ENCODE peak calls at places on chromosome 20, in five cellular contexts. J, R, W, A and T are unnamed samples.

GRCh38 chr20:62386383-62387218 is at the start of gene RPS21:
- DNase-seq in J (peak), R (peak), W (peak), A (peak), T (peak)

GRCh38 chr20:47320990-47321805 is 35.3 kb downstream of the ZMYND8 start:
- DNase-seq in J (peak), R (no peak), W (no peak), A (no peak), T (no peak)

GRCh38 chr20:57210054-57210910 is 56.2 kb downstream of the BMP7 start:
- DNase-seq in J (no peak), R (no peak), W (no peak), A (no peak), T (no peak)

GRCh38 chr20:38405132-38405531 is 30.0 kb downstream of the SNHG17 start:
- DNase-seq in J (no peak), R (no peak), W (no peak), A (no peak), T (no peak)

GRCh38 chr20:10798811-10799210 is 125.0 kb upstream of the JAG1 start:
- DNase-seq in J (no peak), R (no peak), W (no peak), A (no peak), T (no peak)

GRCh38 chr20:34921436-34921835 is 34.2 kb downstream of the GSS start:
- DNase-seq in J (no peak), R (no peak), W (no peak), A (no peak), T (no peak)

GRCh38 chr20:5488823-5489222 is 172.1 kb upstream of the PROKR2 start:
- DNase-seq in J (no peak), R (no peak), W (no peak), A (no peak), T (no peak)

GRCh38 chr20:10448270-10449156 is 13.4 kb downstream of the SLX4IP start:
- DNase-seq in J (no peak), R (no peak), W (no peak), A (no peak), T (no peak)

GRCh38 chr20:49685161-49685601 is 28.5 kb downstream of the B4GALT5 start:
- DNase-seq in J (no peak), R (no peak), W (no peak), A (no peak), T (no peak)

GRCh38 chr20:51350941-51351631 is 191.4 kb downstream of the NFATC2 start:
- DNase-seq in J (no peak), R (no peak), W (no peak), A (peak), T (peak)

GRCh38 chr20:4880051-4880450 is 121.3 kb downstream of the SLC23A2 start:
- DNase-seq in J (no peak), R (no peak), W (no peak), A (no peak), T (no peak)

GRCh38 chr20:44396369-44396768 is 40.9 kb downstream of the HNF4A start:
- DNase-seq in J (no peak), R (no peak), W (no peak), A (no peak), T (no peak)

GRCh38 chr20:4925842-4926530 is 75.3 kb downstream of the SLC23A2 start:
- DNase-seq in J (no peak), R (no peak), W (no peak), A (no peak), T (peak)

GRCh38 chr20:31711416-31712111 is 11.1 kb downstream of the BCL2L1 start:
- DNase-seq in J (no peak), R (no peak), W (no peak), A (no peak), T (no peak)
- H3K4me3 ChIP-seq in J (peak), R (no peak), W (no peak), A (no peak), T (no peak)

GRCh38 chr20:2771631-2772080 is 28.8 kb downstream of the CPXM1 start:
- DNase-seq in J (peak), R (no peak), W (no peak), A (no peak), T (no peak)
- TF ChIP-seq CTCF in J (peak), R (no peak), W (peak), A (no peak), T (no peak)

GRCh38 chr20:16732506-16733152 is 2.8 kb downstream of the SNRPB2 start:
- DNase-seq in J (no peak), R (no peak), W (no peak), A (no peak), T (peak)
- H3K4me3 ChIP-seq in J (no peak), R (no peak), W (no peak), A (no peak), T (no peak)

GRCh38 chr20:23420943-23421925 is at the start of gene NAPB:
- DNase-seq in J (peak), R (peak), W (peak), A (peak), T (peak)
- TF ChIP-seq CTCF in J (no peak), R (no peak), W (peak), A (peak), T (peak)